ENCODE peak calls at places on chromosomes 7 and 10, in seven cellular contexts. R, P, I, O, U, H and G are unnamed samples.

GRCh38 chr10:22816298-22816653 is 101.9 kb upstream of the PIP4K2A start:
- DNase-seq in R (peak), P (peak), I (no peak), O (peak), U (no peak), H (no peak), G (no peak)

GRCh38 chr10:91552706-91553105 is 80.2 kb downstream of the PPP1R3C start:
- DNase-seq in R (no peak), P (peak), I (peak), O (no peak), U (no peak), H (peak), G (no peak)

GRCh38 chr7:16822029-16822428 is 17.2 kb upstream of the AGR2 start:
- DNase-seq in R (no peak), P (no peak), I (no peak), O (no peak), U (no peak), H (no peak), G (no peak)

GRCh38 chr10:72276421-72277339 is 3.0 kb downstream of the DDIT4 start:
- DNase-seq in R (peak), P (peak), I (peak), O (peak), U (no peak), H (no peak), G (no peak)

GRCh38 chr7:2032030-2032875 is 200.5 kb downstream of the MAD1L1 start:
- DNase-seq in R (peak), P (no peak), I (no peak), O (no peak), U (peak), H (no peak), G (no peak)

GRCh38 chr7:74051629-74052410 is 23.8 kb downstream of the ELN start:
- DNase-seq in R (no peak), P (no peak), I (peak), O (peak), U (no peak), H (no peak), G (no peak)

GRCh38 chr7:130299909-130300308 is 6.9 kb downstream of the CPA4 start:
- DNase-seq in R (peak), P (peak), I (no peak), O (no peak), U (no peak), H (no peak), G (no peak)

GRCh38 chr7:27605689-27606269 is 56.9 kb downstream of the HIBADH start:
- DNase-seq in R (peak), P (peak), I (no peak), O (peak), U (no peak), H (no peak), G (no peak)

GRCh38 chr10:104416-104815 is 30.8 kb upstream of the ZMYND11 start:
- DNase-seq in R (no peak), P (no peak), I (no peak), O (no peak), U (no peak), H (no peak), G (no peak)

GRCh38 chr7:50446542-50446960 is 3.6 kb downstream of the FIGNL1 start:
- DNase-seq in R (peak), P (peak), I (no peak), O (peak), U (peak), H (no peak), G (no peak)

GRCh38 chr7:51366930-51367613 is 50.5 kb upstream of the COBL start:
- DNase-seq in R (peak), P (peak), I (no peak), O (peak), U (peak), H (no peak), G (no peak)

GRCh38 chr10:13990392-13990805 is 340.3 kb downstream of the FRMD4A start:
- DNase-seq in R (peak), P (peak), I (peak), O (no peak), U (no peak), H (no peak), G (peak)

GRCh38 chr10:22475857-22476600 is 130.7 kb downstream of the SPAG6 start:
- DNase-seq in R (no peak), P (no peak), I (no peak), O (peak), U (no peak), H (peak), G (no peak)

GRCh38 chr7:2195403-2196246 is 37.1 kb downstream of the MAD1L1 start:
- DNase-seq in R (no peak), P (no peak), I (no peak), O (no peak), U (no peak), H (no peak), G (no peak)

GRCh38 chr10:3471927-3472704 is 299.5 kb upstream of the PITRM1 start:
- DNase-seq in R (peak), P (peak), I (no peak), O (no peak), U (no peak), H (no peak), G (no peak)

GRCh38 chr7:128829391-128830166 is 627 bp upstream of the FLNC start:
- DNase-seq in R (peak), P (peak), I (peak), O (no peak), U (no peak), H (no peak), G (no peak)

GRCh38 chr7:9776900-9777299 is 1196.8 kb upstream of the PHF14 start:
- DNase-seq in R (no peak), P (no peak), I (no peak), O (no peak), U (no peak), H (no peak), G (no peak)

GRCh38 chr7:48781783-48782182 is 142.6 kb upstream of the CDC14C start:
- DNase-seq in R (peak), P (peak), I (no peak), O (peak), U (peak), H (no peak), G (no peak)

DNA sequence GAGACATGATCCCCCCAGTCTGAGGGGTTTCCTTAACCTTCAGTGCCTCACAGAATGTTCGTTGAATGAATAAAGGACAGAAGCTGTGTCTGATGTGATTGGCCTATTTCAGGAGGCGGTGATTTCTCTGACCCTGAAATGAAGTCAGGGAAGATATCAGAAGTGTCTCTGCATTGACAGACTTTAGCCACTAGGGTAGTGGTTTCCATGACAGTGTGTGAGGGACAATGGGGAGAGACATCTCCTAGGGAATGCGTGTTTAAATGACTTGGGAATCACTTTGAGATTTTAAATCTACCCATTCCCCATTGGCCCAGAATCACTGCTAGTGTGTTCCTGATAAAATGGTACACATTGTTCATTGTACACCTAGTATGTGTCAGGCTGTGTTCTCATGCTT is 132.0 kb downstream of the CFAP58 start:
- DNase-seq in R (no peak), P (no peak), I (no peak), O (no peak), U (no peak), H (no peak), G (no peak)
- TF ChIP-seq CTCF in R (no peak), P (no peak), I (no peak), O (peak), U (peak), H (no peak), G (no peak)

GRCh38 chr7:95395755-95396135 is 430 bp downstream of the PON3 start:
- DNase-seq in R (no peak), P (no peak), I (no peak), O (no peak), U (no peak), H (no peak), G (no peak)

GRCh38 chr7:95398155-95398940 is 2.2 kb upstream of the PON3 start:
- DNase-seq in R (no peak), P (no peak), I (no peak), O (no peak), U (no peak), H (no peak), G (no peak)

GRCh38 chr7:95394370-95394769 is 1.8 kb downstream of the PON3 start:
- DNase-seq in R (no peak), P (no peak), I (no peak), O (peak), U (no peak), H (no peak), G (no peak)

GRCh38 chr7:95397381-95397780 is 1.2 kb upstream of the PON3 start:
- DNase-seq in R (no peak), P (no peak), I (no peak), O (no peak), U (no peak), H (no peak), G (no peak)

DNA sequence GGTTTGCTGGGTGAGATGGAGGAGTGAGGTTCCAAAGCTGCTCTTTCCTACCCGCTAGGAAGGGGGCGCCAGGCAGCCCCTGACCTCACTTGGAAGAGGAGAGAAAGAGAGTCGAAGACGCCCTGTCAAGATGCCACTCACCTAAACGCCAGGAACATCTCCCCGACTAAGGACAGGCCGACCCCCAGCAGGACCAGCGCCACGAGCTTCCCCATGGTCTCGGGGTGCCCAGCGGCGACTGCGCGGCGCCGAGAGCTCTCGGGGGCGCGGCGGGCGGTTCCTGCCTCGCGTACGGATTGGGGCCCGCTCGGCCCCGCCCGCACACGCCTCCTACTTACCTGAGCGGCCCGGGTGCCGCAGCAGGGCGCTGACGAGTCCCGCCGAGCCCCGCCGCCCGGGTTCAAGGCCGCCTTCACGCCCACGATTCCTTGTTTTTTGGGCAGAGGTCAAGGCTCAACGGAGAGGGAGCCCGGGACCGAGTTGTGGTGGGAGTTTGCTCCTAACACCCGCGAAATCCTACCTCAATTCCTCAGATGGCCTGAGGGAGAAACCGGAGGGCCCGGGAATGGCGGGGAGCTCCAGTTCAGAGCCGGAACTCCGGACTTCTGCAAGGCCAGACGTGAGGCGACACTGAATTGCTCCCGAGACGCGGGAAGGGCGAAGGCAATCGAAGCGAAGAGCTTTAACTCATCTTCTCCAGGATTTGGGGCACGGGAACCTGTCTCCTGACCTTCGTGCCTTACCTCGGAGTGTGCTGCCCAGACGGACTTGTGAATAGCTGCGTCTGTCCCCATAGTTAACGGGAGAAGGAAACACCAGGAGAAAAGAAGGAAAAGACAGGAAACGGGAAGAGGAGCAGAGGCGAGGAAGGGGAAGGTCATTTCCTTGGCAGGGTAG is at the start of gene PON3:
- DNase-seq in R (no peak), P (no peak), I (peak), O (no peak), U (no peak), H (no peak), G (no peak)
- TF ChIP-seq CTCF in R (no peak), P (no peak), I (no peak), O (no peak), U (no peak), H (no peak), G (no peak)

GRCh38 chr7:127396184-127396583 is 3.7 kb upstream of the ZNF800 start:
- DNase-seq in R (no peak), P (no peak), I (no peak), O (peak), U (no peak), H (no peak), G (no peak)
- TF ChIP-seq CTCF in R (no peak), P (peak), I (no peak), O (peak), U (no peak), H (no peak), G (no peak)

GRCh38 chr7:84247591-84247990 is 53.0 kb upstream of the SEMA3A start:
- DNase-seq in R (peak), P (peak), I (no peak), O (peak), U (no peak), H (no peak), G (no peak)
- TF ChIP-seq CTCF in R (no peak), P (no peak), I (no peak), O (no peak), U (no peak), H (no peak), G (no peak)